ENCODE peak calls at places on chromosomes 4 and X, in four cellular contexts. H is cardiac fibroblast, J is HCT116, L is esophagus squamous epithelium. D is an unnamed sample.

GRCh38 chr4:158182736-158183135 is 9.9 kb upstream of the GASK1B start:
- DNase-seq in H (no peak), J (no peak), L (no peak), D (no peak)

GRCh38 chrX:16125520-16126149 is 2.3 kb downstream of the GRPR start:
- DNase-seq in H (no peak), J (no peak), L (no peak), D (no peak)

GRCh38 chrX:154660506-154660905 is 7.1 kb upstream of the CTAG2 start:
- DNase-seq in H (no peak), J (no peak), L (no peak), D (no peak)

GRCh38 chr4:72604324-72604723 is 35.3 kb upstream of the ADAMTS3 start:
- DNase-seq in H (peak; percentile 36), J (no peak), L (no peak), D (peak; percentile 85)

GRCh38 chr4:104795264-104795934 is 300.7 kb upstream of the CXXC4 start:
- DNase-seq in H (peak; percentile 1), J (no peak), L (no peak), D (no peak)

GRCh38 chrX:153519569-153520285 is 2.3 kb downstream of the ATP2B3 start:
- DNase-seq in H (no peak), J (no peak), L (no peak), D (peak; percentile 51)

GRCh38 chrX:78886550-78886949 is 58.6 kb upstream of the P2RY10 start:
- DNase-seq in H (peak; percentile 1), J (no peak), L (no peak), D (peak; percentile 16)

GRCh38 chr4:105210901-105211300 is 64.2 kb downstream of the TET2 start:
- DNase-seq in H (no peak), J (no peak), L (no peak), D (no peak)

GRCh38 chr4:123699823-123700822 is 303.5 kb downstream of the SPRY1 start:
- DNase-seq in H (peak; percentile 98), J (no peak), L (no peak), D (peak; percentile 94)

GRCh38 chr4:1493540-1494287 is 87.5 kb upstream of the NKX1-1 start:
- DNase-seq in H (no peak), J (no peak), L (no peak), D (no peak)

GRCh38 chr4:152640058-152640921 is 39.5 kb downstream of the TMEM154 start:
- DNase-seq in H (peak; percentile 41), J (no peak), L (no peak), D (peak; percentile 36)

GRCh38 chrX:74291577-74291963 is 12.4 kb upstream of the ZCCHC13 start:
- DNase-seq in H (no peak), J (no peak), L (no peak), D (no peak)

GRCh38 chr4:53804719-53805118 is 213.4 kb upstream of the LNX1 start:
- DNase-seq in H (peak; percentile 20), J (peak; percentile 24), L (no peak), D (peak; percentile 27)

GRCh38 chrX:115112411-115112810 is 76.8 kb upstream of the RBMXL3 start:
- DNase-seq in H (no peak), J (no peak), L (no peak), D (no peak)

GRCh38 chr4:24912252-24913098 is at the start of gene CCDC149:
- DNase-seq in H (peak; percentile 69), J (peak; percentile 56), L (no peak), D (peak; percentile 41)

GRCh38 chr4:55021214-55021613 is 104.2 kb downstream of the KDR start:
- DNase-seq in H (no peak), J (no peak), L (no peak), D (no peak)

GRCh38 chr4:5128569-5128968 is 77.3 kb downstream of the STK32B start:
- DNase-seq in H (no peak), J (no peak), L (no peak), D (no peak)

GRCh38 chrX:42384956-42385355 is 393.0 kb downstream of the PPP1R2C start:
- DNase-seq in H (no peak), J (no peak), L (no peak), D (no peak)

GRCh38 chr4:138297743-138298405 is 55.7 kb upstream of the SLC7A11 start:
- DNase-seq in H (no peak), J (no peak), L (no peak), D (peak; percentile 2)

GRCh38 chrX:110146521-110146920 is 143.6 kb downstream of the TMEM164 start:
- DNase-seq in H (peak; percentile 71), J (peak; percentile 8), L (no peak), D (peak; percentile 74)

GRCh38 chrX:31580726-31581125 is 508.9 kb upstream of the FTHL17 start:
- DNase-seq in H (peak; percentile 53), J (no peak), L (no peak), D (peak; percentile 44)

GRCh38 chrX:4706961-4707360 is 993.5 kb upstream of the PRKX start:
- DNase-seq in H (no peak), J (no peak), L (no peak), D (no peak)

GRCh38 chrX:69133561-69134542 is 31.4 kb downstream of the PJA1 start:
- DNase-seq in H (peak; percentile 77), J (peak; percentile 72), L (no peak), D (peak; percentile 72)

GRCh38 chrX:46849933-46850332 is 13.1 kb downstream of the RP2 start:
- DNase-seq in H (no peak), J (no peak), L (no peak), D (peak; percentile 64)

GRCh38 chr4:148642907-148643306 is 200.7 kb upstream of the NR3C2 start:
- DNase-seq in H (no peak), J (no peak), L (no peak), D (no peak)

GRCh38 chrX:154013614-154014360 is 5.9 kb downstream of the IRAK1 start:
- DNase-seq in H (peak; percentile 45), J (no peak), L (no peak), D (peak; percentile 38)

GRCh38 chr4:26885912-26886274 is 25.3 kb downstream of the STIM2 start:
- DNase-seq in H (no peak), J (no peak), L (peak; percentile 19), D (no peak)

GRCh38 chr4:99949034-99949998 is 759 bp downstream of the H2AZ1 start:
- DNase-seq in H (peak; percentile 95), J (peak; percentile 91), L (peak; percentile 68), D (peak; percentile 95)

GRCh38 chrX:151773434-151773833 is 38.9 kb downstream of the CNGA2 start:
- DNase-seq in H (no peak), J (no peak), L (no peak), D (no peak)

GRCh38 chr4:8435656-8436121 is 4.8 kb downstream of the ACOX3 start:
- DNase-seq in H (peak; percentile 37), J (no peak), L (no peak), D (no peak)

GRCh38 chr4:142274137-142274536 is 572.0 kb downstream of the INPP4B start:
- DNase-seq in H (peak; percentile 14), J (no peak), L (no peak), D (peak; percentile 62)

GRCh38 chr4:101753702-101754101 is 36.8 kb upstream of the BANK1 start:
- DNase-seq in H (peak; percentile 54), J (no peak), L (no peak), D (peak; percentile 63)

GRCh38 chr4:127224556-127224955 is 408.2 kb upstream of the INTU start:
- DNase-seq in H (no peak), J (no peak), L (no peak), D (no peak)

GRCh38 chr4:98773638-98774037 is 115.2 kb upstream of the TSPAN5 start:
- DNase-seq in H (no peak), J (no peak), L (no peak), D (no peak)
- H3K4me3 ChIP-seq in H (no peak overlapping the region), J (no peak overlapping the region), L (no peak overlapping the region), D (no peak overlapping the region)

GRCh38 chr4:52249583-52249982 is 198.5 kb downstream of the SPATA18 start:
- DNase-seq in H (no peak), J (no peak), L (no peak), D (no peak)
- TF ChIP-seq CTCF in H (no peak), J (no peak), L (no peak), D (no peak)

DNA sequence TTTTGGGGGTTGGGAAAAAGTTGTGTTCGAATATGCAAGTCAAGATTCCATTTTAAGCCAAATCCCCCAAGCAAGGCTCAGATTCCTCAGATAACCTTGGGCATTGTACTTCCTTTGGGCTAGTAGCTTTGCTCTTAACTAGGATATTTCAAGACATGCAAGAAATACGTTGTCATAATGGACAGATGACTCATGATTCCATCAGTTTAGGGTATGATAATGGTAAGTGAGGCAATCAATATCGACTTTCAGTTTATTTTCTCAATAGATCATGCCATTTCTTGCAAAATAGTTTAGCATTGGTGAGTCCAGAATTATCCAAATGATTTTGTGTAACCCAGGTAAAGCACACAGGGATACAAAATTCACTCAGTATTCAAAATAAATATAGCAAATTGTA is 25.4 kb downstream of the CFAP299 start:
- DNase-seq in H (no peak), J (no peak), L (no peak), D (peak; percentile 47)
- H3K4me3 ChIP-seq in H (no peak overlapping the region), J (no peak overlapping the region), L (no peak overlapping the region), D (no peak overlapping the region)

GRCh38 chr4:10015140-10015753 is 6.0 kb downstream of the SLC2A9 start:
- DNase-seq in H (peak; percentile 76), J (peak; percentile 67), L (no peak), D (peak; percentile 51)
- TF ChIP-seq CTCF in H (peak; percentile 74), J (peak; percentile 85), L (peak; percentile 15), D (peak; percentile 50)

D was measured in fibroblast of mammary gland.